ENCODE peak calls at places on chromosomes 13 and 19, in five cellular contexts. A, Z, H, D and Q are unnamed samples.

GRCh38 chr13:76886292-76887061 is at the start of gene KCTD12:
- DNase-seq in D (peak), Z (peak), H (peak), A (peak), Q (peak)

GRCh38 chr13:102693781-102694180 is 1.1 kb downstream of the METTL21C start:
- DNase-seq in A (no peak), Z (peak), H (no peak), D (no peak), Q (no peak)

GRCh38 chr19:12664406-12665280 is 1.9 kb downstream of the MAN2B1 start:
- DNase-seq in Z (peak), D (no peak), A (no peak), H (no peak), Q (no peak)

GRCh38 chr19:49814010-49814409 is 918 bp upstream of the FUZ start:
- DNase-seq in A (no peak), Z (peak), D (no peak), H (no peak), Q (no peak)

GRCh38 chr13:40581277-40581579 is 85.2 kb downstream of the FOXO1 start:
- DNase-seq in Z (no peak), H (no peak), A (no peak), D (no peak), Q (no peak)

GRCh38 chr13:50122465-50122864 is 107.2 kb downstream of the KCNRG start:
- DNase-seq in A (no peak), D (no peak), Z (no peak), H (no peak), Q (no peak)

GRCh38 chr19:36093687-36094086 is 17.3 kb upstream of the OVOL3 start:
- DNase-seq in H (no peak), Z (no peak), D (no peak), A (no peak), Q (peak)

GRCh38 chr13:18233783-18234299 is 947.8 kb downstream of the TUBA3C start:
- DNase-seq in A (peak), D (no peak), H (no peak), Z (no peak), Q (no peak)

GRCh38 chr13:111541345-111541744 is 220.9 kb downstream of the TEX29 start:
- DNase-seq in D (no peak), Z (no peak), A (peak), H (no peak), Q (no peak)

GRCh38 chr19:18009412-18010066 is 1.6 kb downstream of the ARRDC2 start:
- DNase-seq in H (no peak), D (no peak), Z (peak), A (no peak), Q (no peak)

GRCh38 chr19:36527873-36528193 is 238 bp downstream of the ZNF260 start:
- DNase-seq in D (no peak), Z (no peak), H (no peak), A (no peak), Q (no peak)

GRCh38 chr19:42199440-42200115 is 17.9 kb downstream of the DEDD2 start:
- DNase-seq in Z (no peak), A (peak), D (peak), H (no peak), Q (peak)

GRCh38 chr19:15923702-15924101 is 10.6 kb downstream of the CYP4F11 start:
- DNase-seq in Z (no peak), D (no peak), A (no peak), H (no peak), Q (no peak)

GRCh38 chr13:110575322-110576069 is 14.0 kb upstream of the RAB20 start:
- DNase-seq in D (peak), H (no peak), Z (peak), A (no peak), Q (peak)

GRCh38 chr19:41945135-41945766 is 13.9 kb downstream of the RABAC1 start:
- DNase-seq in A (no peak), Z (no peak), D (no peak), H (no peak), Q (no peak)

GRCh38 chr13:33932765-33933406 is 114.9 kb downstream of the RFC3 start:
- DNase-seq in A (no peak), Z (peak), D (no peak), H (no peak), Q (no peak)

GRCh38 chr13:114106991-114107685 is 25.3 kb downstream of the RASA3 start:
- DNase-seq in Z (no peak), H (peak), D (peak), A (peak), Q (no peak)

GRCh38 chr13:106350208-106350607 is 185.3 kb downstream of the EFNB2 start:
- DNase-seq in A (no peak), Z (no peak), H (no peak), D (peak), Q (no peak)

GRCh38 chr19:46745030-46745429 is 827 bp upstream of the FKRP start:
- DNase-seq in H (no peak), A (no peak), D (no peak), Z (no peak), Q (no peak)

DNA sequence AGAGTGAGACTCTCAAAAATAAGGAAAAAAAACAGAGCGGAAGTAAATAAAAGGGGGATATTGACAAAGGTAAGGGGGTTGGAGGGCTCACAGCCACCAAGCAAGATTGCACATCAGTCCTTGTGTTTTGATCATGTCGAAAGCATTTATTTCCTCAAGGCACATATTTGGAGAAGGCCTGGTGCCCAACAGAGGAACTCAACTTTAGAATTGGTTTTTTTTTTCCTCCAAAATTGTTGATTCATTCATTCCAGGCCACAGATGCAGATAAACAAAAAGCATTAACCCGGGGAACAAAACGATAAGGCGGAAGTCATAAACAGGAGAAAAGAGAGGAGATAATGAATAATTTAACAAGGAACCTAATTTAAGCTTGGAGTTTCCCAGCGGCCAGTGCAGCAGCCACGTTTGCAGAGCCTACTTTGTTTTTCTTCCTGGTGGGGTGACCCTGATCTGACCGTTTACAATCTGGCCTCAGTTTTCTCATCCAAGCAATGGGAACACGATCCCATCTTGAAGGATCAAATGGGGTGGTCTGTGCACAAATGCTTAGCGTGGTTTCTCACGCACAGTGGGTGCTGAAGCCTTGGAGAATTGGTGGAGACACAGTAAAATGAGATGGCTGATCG is 2.1 kb upstream of the PTPRS start:
- DNase-seq in Z (no peak), H (no peak), D (no peak), A (peak), Q (no peak)
- TF ChIP-seq CTCF in Z (no peak), H (no peak), D (no peak), A (no peak), Q (no peak)

GRCh38 chr13:44320611-44321010 is 53.0 kb upstream of the SERP2 start:
- DNase-seq in Z (no peak), A (no peak), H (no peak), D (no peak), Q (no peak)

GRCh38 chr13:44326961-44327360 is 46.7 kb upstream of the SERP2 start:
- DNase-seq in Z (no peak), H (no peak), A (no peak), D (no peak), Q (no peak)

GRCh38 chr13:44323754-44324153 is 49.9 kb upstream of the SERP2 start:
- DNase-seq in A (no peak), H (no peak), Z (no peak), D (no peak), Q (no peak)

GRCh38 chr13:44321961-44322360 is 51.7 kb upstream of the SERP2 start:
- DNase-seq in D (no peak), H (no peak), Z (no peak), A (no peak), Q (no peak)

GRCh38 chr13:44322928-44323327 is 50.7 kb upstream of the SERP2 start:
- DNase-seq in D (no peak), Z (no peak), A (no peak), H (no peak), Q (no peak)
- H3K4me3 ChIP-seq in D (no peak), Z (no peak), A (no peak), H (no peak), Q (no peak)

GRCh38 chr19:1729568-1729925 is 23.8 kb upstream of the ONECUT3 start:
- DNase-seq in D (no peak), A (no peak), H (no peak), Z (no peak), Q (no peak)

GRCh38 chr19:1728816-1729567 is 24.3 kb upstream of the ONECUT3 start:
- DNase-seq in Z (no peak), H (no peak), D (no peak), A (no peak), Q (no peak)

GRCh38 chr19:1720237-1720636 is 33.1 kb upstream of the ONECUT3 start:
- DNase-seq in H (no peak), Z (no peak), A (no peak), D (no peak), Q (no peak)

GRCh38 chr19:1730157-1730556 is 23.1 kb upstream of the ONECUT3 start:
- DNase-seq in H (no peak), Z (no peak), A (no peak), D (no peak), Q (no peak)

DNA sequence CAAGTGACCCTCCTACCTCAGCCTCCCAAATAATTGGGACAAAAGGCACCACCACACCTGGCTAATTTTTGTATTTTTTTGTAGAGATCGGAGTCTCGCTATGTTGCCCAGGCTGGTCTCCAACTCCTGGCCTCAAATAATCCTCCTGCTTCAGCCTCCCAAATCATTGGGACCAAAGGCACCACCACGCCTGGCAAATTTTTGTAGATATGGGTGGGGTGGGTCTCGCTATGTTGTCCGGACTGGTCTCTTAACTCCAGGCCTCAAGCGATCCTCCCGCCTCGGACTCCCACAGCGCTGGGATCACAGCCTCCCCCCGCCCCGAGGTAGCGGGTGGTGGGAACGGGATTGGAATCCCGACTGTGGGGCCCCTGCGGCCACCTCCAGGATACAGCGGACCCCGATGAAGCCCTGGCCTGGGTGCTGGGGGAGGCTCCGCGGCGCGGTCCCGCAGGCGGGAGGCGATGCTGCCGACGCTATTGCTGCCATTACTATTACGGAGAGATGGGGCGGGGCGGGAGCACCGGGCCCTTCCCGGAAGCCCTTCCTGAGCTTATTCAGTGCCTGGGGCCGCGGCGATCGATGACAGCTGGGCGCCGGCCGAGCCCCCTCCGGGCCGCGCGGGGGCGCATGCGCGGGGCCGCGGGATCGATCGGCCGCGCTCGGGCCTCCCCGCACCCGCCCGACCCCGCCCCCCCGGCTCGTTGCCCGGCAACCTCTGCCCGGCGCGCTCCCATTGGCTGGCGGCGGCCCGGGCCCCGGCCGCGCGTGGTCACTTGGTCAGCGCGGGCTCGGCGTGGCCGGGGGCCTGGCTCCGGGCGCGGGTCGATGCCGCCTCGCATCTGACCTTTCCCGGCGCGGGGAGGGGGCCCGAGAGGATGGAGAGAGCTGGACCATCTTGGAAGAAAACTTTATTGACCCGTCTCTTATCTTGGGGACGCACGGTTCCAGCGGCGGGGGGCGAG is 27.9 kb upstream of the ONECUT3 start:
- DNase-seq in D (no peak), Z (peak), H (no peak), A (no peak), Q (peak)
- TF ChIP-seq CTCF in D (no peak), Z (no peak), H (no peak), A (no peak), Q (no peak)

GRCh38 chr19:51903192-51903591 is 1.6 kb downstream of the ZNF649 start:
- DNase-seq in D (no peak), Z (no peak), A (no peak), H (no peak), Q (no peak)
- H3K4me3 ChIP-seq in D (no peak), Z (no peak), A (peak), H (no peak), Q (peak)

DNA sequence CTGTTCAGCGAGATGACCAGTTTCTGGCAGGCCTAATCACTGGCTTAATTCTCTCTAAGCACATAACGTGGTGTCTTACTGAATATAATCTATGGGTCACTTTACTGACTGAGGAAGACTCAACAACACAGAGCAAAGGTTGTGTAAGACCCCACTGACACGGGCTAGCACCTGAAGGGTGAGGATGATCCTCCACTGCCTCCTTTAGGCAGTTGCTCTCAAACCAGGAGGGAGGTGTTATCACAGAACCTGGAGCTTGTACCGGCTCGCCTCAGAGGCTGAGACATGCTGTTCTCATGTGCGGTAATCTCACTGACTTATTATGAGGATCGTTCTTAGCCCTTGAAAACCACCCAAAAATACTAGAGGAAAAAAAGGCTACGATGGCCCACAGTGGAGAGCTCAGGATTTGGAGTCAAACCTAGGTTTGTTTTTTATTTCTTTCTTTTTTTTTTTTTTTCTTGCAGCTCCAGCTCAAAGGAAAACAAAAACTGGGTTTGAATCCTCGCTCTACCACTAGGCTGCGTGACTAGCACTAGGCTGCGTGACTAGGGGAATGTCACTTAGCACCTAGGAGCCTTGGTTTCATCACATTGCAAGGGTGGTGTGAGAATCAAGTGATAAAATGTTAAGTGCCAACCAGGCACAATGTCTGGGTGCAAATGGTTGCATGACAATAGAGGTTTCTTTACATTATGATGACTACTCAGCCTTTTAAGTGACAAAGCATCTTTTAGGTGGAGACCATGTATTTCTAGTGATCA is 28.1 kb downstream of the RCBTB2 start:
- DNase-seq in D (no peak), H (no peak), Z (no peak), A (no peak), Q (no peak)
- TF ChIP-seq CTCF in D (no peak), H (no peak), Z (no peak), A (no peak), Q (no peak)

GRCh38 chr19:43502419-43502976 is 2.0 kb downstream of the PHLDB3 start:
- DNase-seq in D (no peak), H (no peak), A (no peak), Z (no peak), Q (no peak)
- H3K4me3 ChIP-seq in D (no peak), H (no peak), A (no peak), Z (no peak), Q (no peak)